ENCODE peak calls at places on chromosomes 12 and 14, in six cellular contexts. One of them, this sample, is unnamed.

GRCh38 chr14:33754264-33754663 is 196.6 kb downstream of the EGLN3 start:
- DNase-seq in HCT116: no peak
- DNase-seq in GM12878: no peak
- DNase-seq in SK-N-SH: no peak
- DNase-seq in H1: no peak
- DNase-seq in K562: no peak
- DNase-seq in this sample: no peak

GRCh38 chr14:47674546-47675238 is 713 bp downstream of the MDGA2 start:
- DNase-seq in HCT116: no peak
- DNase-seq in GM12878: no peak
- DNase-seq in SK-N-SH: peak
- DNase-seq in H1: no peak
- DNase-seq in K562: no peak
- DNase-seq in this sample: no peak

GRCh38 chr12:27780612-27781408 is 774 bp upstream of the MANSC4 start:
- DNase-seq in HCT116: no peak
- DNase-seq in GM12878: no peak
- DNase-seq in SK-N-SH: peak
- DNase-seq in H1: no peak
- DNase-seq in K562: peak
- DNase-seq in this sample: peak

GRCh38 chr12:12272869-12273268 is 6.0 kb upstream of the LRP6 start:
- DNase-seq in HCT116: no peak
- DNase-seq in GM12878: no peak
- DNase-seq in SK-N-SH: no peak
- DNase-seq in H1: no peak
- DNase-seq in K562: no peak
- DNase-seq in this sample: no peak

GRCh38 chr14:32820182-32820581 is 118.5 kb upstream of the NPAS3 start:
- DNase-seq in HCT116: no peak
- DNase-seq in GM12878: no peak
- DNase-seq in SK-N-SH: no peak
- DNase-seq in H1: no peak
- DNase-seq in K562: no peak
- DNase-seq in this sample: no peak

GRCh38 chr12:70670948-70671347 is 33.7 kb upstream of the PTPRB start:
- DNase-seq in HCT116: no peak
- DNase-seq in GM12878: no peak
- DNase-seq in SK-N-SH: no peak
- DNase-seq in H1: no peak
- DNase-seq in K562: no peak
- DNase-seq in this sample: no peak

GRCh38 chr12:50411051-50411660 is 10.5 kb downstream of the LARP4 start:
- DNase-seq in HCT116: no peak
- DNase-seq in GM12878: no peak
- DNase-seq in SK-N-SH: no peak
- DNase-seq in H1: no peak
- DNase-seq in K562: no peak
- DNase-seq in this sample: no peak

GRCh38 chr12:105205322-105206048 is 30.5 kb downstream of the APPL2 start:
- DNase-seq in HCT116: no peak
- DNase-seq in GM12878: no peak
- DNase-seq in SK-N-SH: no peak
- DNase-seq in H1: no peak
- DNase-seq in K562: no peak
- DNase-seq in this sample: no peak

GRCh38 chr14:75645051-75645450 is 15.6 kb downstream of the ERG28 start:
- DNase-seq in HCT116: no peak
- DNase-seq in GM12878: no peak
- DNase-seq in SK-N-SH: no peak
- DNase-seq in H1: no peak
- DNase-seq in K562: no peak
- DNase-seq in this sample: no peak

DNA sequence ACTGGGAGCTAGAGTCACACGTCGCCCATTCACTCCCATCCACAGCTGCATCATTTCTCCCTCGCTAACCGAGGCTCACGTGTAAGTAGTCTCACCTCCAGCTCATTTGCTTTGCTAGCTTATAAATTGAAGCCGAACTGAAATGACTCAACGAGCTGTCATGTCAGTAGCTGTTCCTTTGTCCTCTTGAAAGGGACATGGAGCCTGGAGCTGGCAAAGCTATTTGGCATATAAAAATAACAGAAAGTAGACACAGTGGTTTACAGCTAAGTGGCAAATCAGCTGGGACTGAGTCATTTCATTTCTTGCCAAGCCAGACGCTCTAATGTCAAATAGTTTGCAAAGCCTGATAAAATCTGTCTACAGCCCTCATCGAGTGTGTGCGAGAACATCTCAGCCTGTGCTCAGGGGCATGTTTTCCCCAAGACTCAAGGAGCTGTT is 114.4 kb upstream of the TMEM233 start:
- DNase-seq in HCT116: no peak
- DNase-seq in GM12878: no peak
- DNase-seq in SK-N-SH: no peak
- DNase-seq in H1: no peak
- DNase-seq in K562: no peak
- DNase-seq in this sample: peak
- TF ChIP-seq JUND in HCT116: no peak
- TF ChIP-seq JUND in GM12878: no peak
- TF ChIP-seq JUND in SK-N-SH: no peak
- TF ChIP-seq JUND in H1: no peak
- TF ChIP-seq JUND in K562: no peak
- TF ChIP-seq JUND in this sample: peak

GRCh38 chr14:64625363-64626232 is 75.8 kb downstream of the PPP1R36 start:
- DNase-seq in HCT116: no peak
- DNase-seq in GM12878: no peak
- DNase-seq in SK-N-SH: no peak
- DNase-seq in H1: no peak
- DNase-seq in K562: no peak
- DNase-seq in this sample: no peak
- TF ChIP-seq JUND in HCT116: no peak
- TF ChIP-seq JUND in GM12878: no peak
- TF ChIP-seq JUND in SK-N-SH: no peak
- TF ChIP-seq JUND in H1: no peak
- TF ChIP-seq JUND in K562: no peak
- TF ChIP-seq JUND in this sample: no peak

DNA sequence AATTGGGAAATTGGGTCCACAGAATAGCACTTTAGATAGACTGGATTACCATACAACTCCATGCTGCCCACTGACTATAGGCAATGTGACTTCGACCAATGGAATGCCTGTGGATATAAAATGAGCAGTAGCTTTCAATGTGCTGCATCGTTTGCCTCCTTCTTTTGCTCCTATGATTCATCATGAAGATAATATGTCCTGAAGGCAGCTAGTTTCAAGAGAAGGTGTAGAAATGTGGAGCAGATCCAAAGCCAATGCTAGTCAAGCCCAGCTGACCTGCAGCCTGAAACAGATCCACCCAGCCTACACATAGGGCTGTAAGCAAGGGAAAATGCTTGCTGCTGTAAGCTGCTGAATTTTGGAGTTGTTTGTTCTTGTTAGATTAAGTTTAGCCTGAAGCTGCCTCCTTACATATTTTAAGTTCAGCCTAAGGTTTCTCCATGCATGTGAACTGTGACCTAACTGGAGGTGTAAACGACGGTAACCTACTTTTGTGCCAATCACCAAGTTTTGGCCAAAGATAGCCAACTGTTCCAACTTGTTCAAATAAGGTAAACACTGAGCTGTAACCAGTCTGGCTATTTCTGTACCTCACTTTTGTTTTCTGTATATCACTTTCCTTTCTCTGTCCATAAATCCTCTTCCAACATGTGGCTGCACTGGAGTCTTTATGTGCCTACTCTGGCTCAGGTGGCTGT is 169.1 kb upstream of the AVPR1A start:
- DNase-seq in HCT116: no peak
- DNase-seq in GM12878: no peak
- DNase-seq in SK-N-SH: no peak
- DNase-seq in H1: no peak
- DNase-seq in K562: no peak
- DNase-seq in this sample: no peak
- TF ChIP-seq JUND in HCT116: no peak
- TF ChIP-seq JUND in GM12878: no peak
- TF ChIP-seq JUND in SK-N-SH: no peak
- TF ChIP-seq JUND in H1: no peak
- TF ChIP-seq JUND in K562: no peak
- TF ChIP-seq JUND in this sample: no peak

GRCh38 chr14:76848879-76849278 is 22.7 kb downstream of the LRRC74A start:
- DNase-seq in HCT116: peak
- DNase-seq in GM12878: no peak
- DNase-seq in SK-N-SH: no peak
- DNase-seq in H1: no peak
- DNase-seq in K562: peak
- DNase-seq in this sample: no peak

GRCh38 chr14:76842414-76842813 is 16.2 kb downstream of the LRRC74A start:
- DNase-seq in HCT116: no peak
- DNase-seq in GM12878: no peak
- DNase-seq in SK-N-SH: no peak
- DNase-seq in H1: no peak
- DNase-seq in K562: no peak
- DNase-seq in this sample: no peak

GRCh38 chr14:76844223-76844622 is 18.0 kb downstream of the LRRC74A start:
- DNase-seq in HCT116: peak
- DNase-seq in GM12878: no peak
- DNase-seq in SK-N-SH: no peak
- DNase-seq in H1: no peak
- DNase-seq in K562: no peak
- DNase-seq in this sample: peak

GRCh38 chr14:76846331-76847047 is 20.3 kb downstream of the LRRC74A start:
- DNase-seq in HCT116: no peak
- DNase-seq in GM12878: no peak
- DNase-seq in SK-N-SH: no peak
- DNase-seq in H1: no peak
- DNase-seq in K562: no peak
- DNase-seq in this sample: no peak
- TF ChIP-seq JUND in HCT116: no peak
- TF ChIP-seq JUND in GM12878: no peak
- TF ChIP-seq JUND in SK-N-SH: no peak
- TF ChIP-seq JUND in H1: no peak
- TF ChIP-seq JUND in K562: no peak
- TF ChIP-seq JUND in this sample: no peak

DNA sequence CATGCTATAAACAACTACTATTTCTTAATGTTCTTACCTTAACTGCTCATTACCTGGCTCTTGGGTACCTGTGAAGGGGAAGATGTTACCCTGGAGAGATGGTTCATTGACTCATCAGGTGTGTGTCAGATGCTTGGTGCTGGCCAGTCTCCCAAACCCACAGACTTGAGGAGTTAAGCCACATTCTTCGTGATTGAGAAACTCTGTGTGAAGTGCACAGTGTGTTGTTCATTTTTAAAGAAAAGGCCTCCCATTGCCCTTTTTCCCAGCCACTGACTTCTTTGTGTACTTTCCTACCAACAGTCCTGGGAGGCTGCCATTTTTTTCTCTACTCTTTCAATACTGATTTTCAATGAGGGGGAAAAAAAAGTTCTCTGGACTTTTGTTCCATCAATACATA is 3.2 kb downstream of the MGST1 start:
- DNase-seq in HCT116: peak
- DNase-seq in GM12878: no peak
- DNase-seq in SK-N-SH: no peak
- DNase-seq in H1: no peak
- DNase-seq in K562: no peak
- DNase-seq in this sample: peak
- TF ChIP-seq JUND in HCT116: peak
- TF ChIP-seq JUND in GM12878: no peak
- TF ChIP-seq JUND in SK-N-SH: no peak
- TF ChIP-seq JUND in H1: no peak
- TF ChIP-seq JUND in K562: no peak
- TF ChIP-seq JUND in this sample: peak

GRCh38 chr14:89268514-89268913 is 148.5 kb downstream of the FOXN3 start:
- DNase-seq in HCT116: no peak
- DNase-seq in GM12878: no peak
- DNase-seq in SK-N-SH: no peak
- DNase-seq in H1: no peak
- DNase-seq in K562: no peak
- DNase-seq in this sample: no peak

GRCh38 chr14:89267656-89268055 is 149.4 kb downstream of the FOXN3 start:
- DNase-seq in HCT116: no peak
- DNase-seq in GM12878: no peak
- DNase-seq in SK-N-SH: no peak
- DNase-seq in H1: no peak
- DNase-seq in K562: no peak
- DNase-seq in this sample: no peak

GRCh38 chr14:89265229-89265628 is 151.8 kb downstream of the FOXN3 start:
- DNase-seq in HCT116: no peak
- DNase-seq in GM12878: no peak
- DNase-seq in SK-N-SH: no peak
- DNase-seq in H1: no peak
- DNase-seq in K562: no peak
- DNase-seq in this sample: no peak

GRCh38 chr14:89266754-89267153 is 150.3 kb downstream of the FOXN3 start:
- DNase-seq in HCT116: no peak
- DNase-seq in GM12878: no peak
- DNase-seq in SK-N-SH: no peak
- DNase-seq in H1: no peak
- DNase-seq in K562: no peak
- DNase-seq in this sample: no peak

DNA sequence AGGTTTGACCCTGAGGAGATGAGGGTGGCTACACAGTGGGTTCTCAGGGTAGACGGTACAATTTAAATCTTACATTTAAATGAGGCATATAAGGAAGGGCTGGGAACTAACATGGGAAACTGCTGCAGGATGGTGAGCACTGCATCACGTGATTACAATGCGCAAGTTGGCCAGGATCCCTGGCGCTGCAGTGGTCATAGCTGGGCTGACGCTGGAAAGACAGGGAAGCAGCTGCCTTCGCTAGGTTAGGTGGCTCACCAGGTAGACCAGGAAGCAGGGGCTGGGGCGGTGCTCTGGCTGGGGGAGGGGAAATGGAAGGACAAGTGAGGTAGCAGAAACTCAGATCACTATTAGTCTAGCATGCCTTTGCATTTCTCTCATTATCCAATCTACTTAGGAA is 149.9 kb downstream of the FOXN3 start:
- DNase-seq in HCT116: no peak
- DNase-seq in GM12878: no peak
- DNase-seq in SK-N-SH: no peak
- DNase-seq in H1: no peak
- DNase-seq in K562: no peak
- DNase-seq in this sample: no peak
- TF ChIP-seq JUND in HCT116: no peak
- TF ChIP-seq JUND in GM12878: no peak
- TF ChIP-seq JUND in SK-N-SH: no peak
- TF ChIP-seq JUND in H1: no peak
- TF ChIP-seq JUND in K562: no peak
- TF ChIP-seq JUND in this sample: no peak

DNA sequence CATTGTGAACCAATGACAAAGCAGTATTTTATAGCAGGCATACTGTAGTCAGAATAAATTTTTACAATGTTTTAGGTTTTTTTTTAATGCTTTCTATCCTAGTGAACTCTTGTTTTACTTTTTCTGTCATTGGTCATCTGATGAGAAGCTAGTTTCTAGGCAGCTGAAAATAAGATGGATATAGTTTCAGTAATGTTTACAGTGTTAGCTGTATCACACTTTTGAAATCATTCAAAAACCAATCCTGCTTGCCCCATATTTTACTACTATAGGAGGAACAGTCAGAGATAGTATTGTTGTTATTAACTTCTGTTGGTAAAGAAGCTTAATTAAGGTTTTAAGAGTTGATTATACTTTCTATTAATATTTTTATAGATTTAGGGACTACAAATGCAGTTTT is 24.5 kb downstream of the USP15 start:
- DNase-seq in HCT116: no peak
- DNase-seq in GM12878: no peak
- DNase-seq in SK-N-SH: no peak
- DNase-seq in H1: no peak
- DNase-seq in K562: no peak
- DNase-seq in this sample: no peak
- TF ChIP-seq JUND in HCT116: no peak
- TF ChIP-seq JUND in GM12878: no peak
- TF ChIP-seq JUND in SK-N-SH: no peak
- TF ChIP-seq JUND in H1: no peak
- TF ChIP-seq JUND in K562: no peak
- TF ChIP-seq JUND in this sample: no peak